ENCODE peak calls at places on chromosomes 1 and 21, in four cellular contexts. P is stimulated activated CD4-positive, alpha-beta T cell treated with anti-CD3 and anti-CD28 coated beads, Interleukin-1b, Interleukin-23, amount 100 ng/mL, for 4 hours; O is H4; G is EH. Q is an unnamed sample.

GRCh38 chr1:77010937-77011336 is 143.7 kb downstream of the ST6GALNAC5 start:
- DNase-seq in P (no peak), O (no peak), G (no peak), Q (no peak)

GRCh38 chr1:53987880-53988279 is 30.1 kb downstream of the LDLRAD1 start:
- DNase-seq in P (no peak), O (no peak), G (peak; percentile 44), Q (no peak)

GRCh38 chr1:164647211-164647610 is 88.2 kb downstream of the PBX1 start:
- DNase-seq in P (no peak), O (no peak), G (no peak), Q (no peak)

GRCh38 chr1:101465941-101466340 is 229.1 kb downstream of the S1PR1 start:
- DNase-seq in P (no peak), O (no peak), G (no peak), Q (no peak)

GRCh38 chr1:171433451-171433850 is 51.9 kb upstream of the PRRC2C start:
- DNase-seq in P (no peak), O (peak; percentile 44), G (peak; percentile 47), Q (no peak)

GRCh38 chr1:231278100-231278790 is 37.2 kb downstream of the GNPAT start:
- DNase-seq in P (no peak), O (no peak), G (no peak), Q (no peak)

GRCh38 chr1:86487131-86487804 is 18.5 kb downstream of the CLCA1 start:
- DNase-seq in P (no peak), O (no peak), G (peak; percentile 95), Q (no peak)

GRCh38 chr21:31781737-31782136 is 49.8 kb upstream of the SCAF4 start:
- DNase-seq in P (no peak), O (peak; percentile 61), G (peak; percentile 45), Q (no peak)

GRCh38 chr1:30525980-30526651 is 197.3 kb downstream of the MATN1 start:
- DNase-seq in P (no peak), O (peak; percentile 86), G (peak; percentile 90), Q (no peak)

GRCh38 chr1:183604048-183604808 is 14.0 kb upstream of the NCF2 start:
- DNase-seq in P (no peak), O (peak; percentile 92), G (peak; percentile 96), Q (no peak)

GRCh38 chr1:89888480-89889335 is 67.9 kb downstream of the LRRC8D start:
- DNase-seq in P (no peak), O (no peak), G (no peak), Q (no peak)

Q was measured in central memory CD8-positive, alpha-beta T cell.